ENCODE peak calls at places on chromosomes 11 and 22, in ten cellular contexts. E is neuronal stem cell; A is body of pancreas; O is NCI-H2081; F is NCI-H187 treated with DMSO at 0.1 percent for 48 hours; C is hypothalamus; U is ureter; D is stimulated activated CD4-positive, alpha-beta T cell treated with anti-CD3 and anti-CD28 coated beads, Interleukin-4, amount 100 ng/mL, for 24 hours; N is HuH-7.5; Y is activated naive CD4-positive, alpha-beta T cell. R is an unnamed sample.
A peak's percentile ranks its signal among the peaks of the same experiment; 100 is the strongest.

GRCh38 chr22:17851754-17852153 is 77.5 kb upstream of the BID start:
- DNase-seq in C (no peak), E (no peak), O (no peak), F (no peak), Y (no peak), A (no peak), U (no peak), D (no peak), N (no peak), R (peak; percentile 51)

GRCh38 chr22:24170189-24170588 is 11.1 kb upstream of the SUSD2 start:
- DNase-seq in F (no peak), E (no peak), N (no peak), D (no peak), O (no peak), Y (no peak), C (no peak), U (no peak), A (peak; percentile 32), R (no peak)

GRCh38 chr11:74932797-74933196 is 16.1 kb downstream of the XRRA1 start:
- DNase-seq in C (no peak), E (no peak), U (no peak), Y (no peak), O (no peak), A (no peak), F (no peak), D (no peak), N (no peak), R (no peak)

GRCh38 chr22:42704896-42705295 is 15.8 kb downstream of the A4GALT start:
- DNase-seq in C (no peak), O (no peak), F (no peak), U (no peak), A (no peak), N (no peak), D (no peak), Y (no peak), E (no peak), R (no peak)

GRCh38 chr11:86115542-86116385 is 46.9 kb upstream of the PICALM start:
- DNase-seq in E (no peak), F (no peak), O (no peak), A (no peak), Y (no peak), C (no peak), U (no peak), D (no peak), N (no peak), R (no peak)

GRCh38 chr11:113555071-113555739 is 80.0 kb upstream of the DRD2 start:
- DNase-seq in A (no peak), U (no peak), N (no peak), C (no peak), E (no peak), F (no peak), O (no peak), D (no peak), Y (no peak), R (no peak)

GRCh38 chr22:37636186-37636948 is 3.1 kb upstream of the SH3BP1 start:
- DNase-seq in U (no peak), N (no peak), C (no peak), O (no peak), Y (no peak), F (no peak), E (no peak), D (no peak), A (no peak), R (no peak)

GRCh38 chr11:112564228-112564955 is 303.7 kb upstream of the PLET1 start:
- DNase-seq in F (no peak), Y (no peak), C (no peak), U (no peak), D (no peak), E (no peak), A (no peak), O (no peak), N (no peak), R (peak; percentile 59)

GRCh38 chr11:70646272-70647049 is 248.1 kb downstream of the CTTN start:
- DNase-seq in N (no peak), A (no peak), Y (no peak), O (no peak), C (no peak), D (no peak), F (no peak), U (no peak), E (no peak), R (no peak)

GRCh38 chr11:69384548-69385465 is 90.9 kb downstream of the MYEOV start:
- DNase-seq in A (no peak), Y (no peak), F (no peak), U (peak; percentile 18), C (no peak), E (no peak), O (no peak), N (no peak), D (no peak), R (no peak)

GRCh38 chr11:113193894-113194293 is 120.5 kb upstream of the TTC12 start:
- DNase-seq in D (no peak), Y (no peak), N (no peak), U (peak; percentile 69), O (peak; percentile 53), E (no peak), C (no peak), F (no peak), A (peak; percentile 38), R (no peak)